ENCODE peak calls at places on chromosomes 7 and 10, in eight cellular contexts. L is fibroblast of lung; O is NCI-H510A treated with DMSO at 0.1 percent for 48 hours; T is cerebellum; J is NCI-H460; U is stimulated activated CD8-positive, alpha-beta memory T cell treated with anti-CD3 and anti-CD28 coated beads, Interleukin-2, amount 100 ng/mL, for 1 hour; Z is T-helper 9 cell; G is iPS-NIHi11. S is an unnamed sample.

GRCh38 chr7:101238226-101239182 is 902 bp upstream of the CLDN15 start:
- DNase-seq in G (no peak), U (no peak), T (no peak), O (no peak), J (no peak), L (no peak), Z (no peak), S (no peak)

GRCh38 chr10:60827791-60828488 is 49.7 kb downstream of the CDK1 start:
- DNase-seq in J (no peak), Z (no peak), U (no peak), O (no peak), L (no peak), G (peak; percentile 38), T (no peak), S (no peak)

GRCh38 chr10:72875250-72876055 is 18.1 kb upstream of the OIT3 start:
- DNase-seq in G (peak; percentile 30), J (peak; percentile 34), T (peak; percentile 65), Z (no peak), O (peak; percentile 16), U (no peak), L (peak; percentile 54), S (peak; percentile 24)

GRCh38 chr10:119736220-119736619 is 10.4 kb downstream of the INPP5F start:
- DNase-seq in J (no peak), L (no peak), Z (no peak), O (no peak), G (no peak), U (no peak), T (no peak), S (no peak)

GRCh38 chr7:37925620-37926019 is 5.2 kb downstream of the EPDR1 start:
- DNase-seq in O (no peak), G (no peak), J (no peak), T (no peak), L (no peak), U (no peak), Z (no peak), S (no peak)

GRCh38 chr7:100503350-100503735 is 19.6 kb downstream of the NYAP1 start:
- DNase-seq in U (no peak), O (no peak), L (peak; percentile 23), T (no peak), G (no peak), Z (no peak), J (no peak), S (no peak)

GRCh38 chr7:105227391-105227790 is 161.3 kb downstream of the SRPK2 start:
- DNase-seq in U (no peak), T (no peak), Z (no peak), J (no peak), O (no peak), G (no peak), L (no peak), S (no peak)

GRCh38 chr7:99267530-99268360 is 4.9 kb upstream of the MYH16 start:
- DNase-seq in U (no peak), J (peak; percentile 36), O (no peak), G (no peak), Z (no peak), L (peak; percentile 68), T (peak; percentile 39), S (peak; percentile 91)

GRCh38 chr7:77326131-77326530 is 90.0 kb downstream of the GSAP start:
- DNase-seq in G (no peak), L (no peak), J (peak; percentile 96), Z (no peak), U (no peak), O (no peak), T (no peak), S (no peak)

GRCh38 chr7:156780724-156781455 is 112.1 kb downstream of the LMBR1 start:
- DNase-seq in Z (no peak), O (no peak), J (no peak), L (no peak), G (no peak), U (no peak), T (no peak), S (no peak)

GRCh38 chr7:105439174-105439893 is 50.6 kb upstream of the SRPK2 start:
- DNase-seq in U (no peak), L (peak; percentile 49), Z (no peak), T (no peak), J (peak; percentile 9), G (peak; percentile 25), O (no peak), S (peak; percentile 12)

GRCh38 chr10:74103560-74104248 is 46.9 kb downstream of the AP3M1 start:
- DNase-seq in L (peak; percentile 55), U (no peak), G (peak; percentile 65), O (peak; percentile 9), T (peak; percentile 42), Z (no peak), J (no peak), S (no peak)

GRCh38 chr7:29893351-29894005 is 87.2 kb downstream of the WIPF3 start:
- DNase-seq in T (no peak), L (no peak), U (no peak), J (no peak), O (no peak), G (no peak), Z (no peak), S (no peak)

GRCh38 chr10:113058175-113058961 is 108.3 kb downstream of the TCF7L2 start:
- DNase-seq in T (no peak), L (peak; percentile 87), G (peak; percentile 41), Z (no peak), J (no peak), O (peak; percentile 38), U (no peak), S (no peak)

GRCh38 chr7:91050677-91051076 is 213.6 kb upstream of the FZD1 start:
- DNase-seq in G (no peak), L (no peak), Z (no peak), T (no peak), U (no peak), J (no peak), O (no peak), S (no peak)

GRCh38 chr7:2710256-2710655 is 22.3 kb downstream of the AMZ1 start:
- DNase-seq in O (no peak), T (no peak), L (no peak), U (no peak), J (no peak), Z (peak; percentile 61), G (no peak), S (no peak)

GRCh38 chr7:70498633-70499032 is 633.3 kb upstream of the GALNT17 start:
- DNase-seq in Z (no peak), U (no peak), L (no peak), G (no peak), O (no peak), J (no peak), T (no peak), S (no peak)

GRCh38 chr7:98107313-98107691 is 640 bp downstream of the LMTK2 start:
- DNase-seq in U (no peak), G (no peak), O (peak; percentile 5), Z (no peak), J (no peak), T (peak; percentile 19), L (peak; percentile 3), S (no peak)